ENCODE peak calls at places on chromosome 3, in four cellular contexts. L is HepG2, Y is K562, F is GM12878. C is an unnamed sample. For H3K79me2, the result is how much of the 10 kb centered on the place peaks cover.

GRCh38 chr3:71301001-71301400 is 282.5 kb downstream of the FOXP1 start:
- DNase-seq in L (no peak), Y (no peak), F (peak), C (no peak)

GRCh38 chr3:140601881-140602280 is 76.0 kb upstream of the TRIM42 start:
- DNase-seq in L (no peak), Y (no peak), F (no peak), C (no peak)

GRCh38 chr3:139320551-139321309 is 23.1 kb upstream of the MRPS22 start:
- DNase-seq in L (no peak), Y (no peak), F (no peak), C (no peak)

GRCh38 chr3:150447631-150448465 is 39.8 kb downstream of the TSC22D2 start:
- DNase-seq in L (no peak), Y (no peak), F (no peak), C (no peak)

GRCh38 chr3:170417090-170417489 is 1.6 kb upstream of the CLDN11 start:
- DNase-seq in L (no peak), Y (no peak), F (no peak), C (no peak)

GRCh38 chr3:42692667-42693529 is 7.6 kb downstream of the KLHL40 start:
- DNase-seq in L (no peak), Y (no peak), F (no peak), C (no peak)

GRCh38 chr3:46812237-46812791 is 50.9 kb downstream of the MYL3 start:
- DNase-seq in L (no peak), Y (peak), F (no peak), C (peak)

GRCh38 chr3:106068386-106068785 is 199.6 kb upstream of the CBLB start:
- DNase-seq in L (no peak), Y (no peak), F (no peak), C (no peak)

GRCh38 chr3:98188553-98188952 is 22.1 kb downstream of the OR5H15 start:
- DNase-seq in L (peak), Y (no peak), F (peak), C (no peak)

GRCh38 chr3:156206157-156206556 is 85.8 kb downstream of the KCNAB1 start:
- DNase-seq in L (no peak), Y (no peak), F (no peak), C (no peak)

GRCh38 chr3:39088889-39089288 is 18.5 kb downstream of the GORASP1 start:
- DNase-seq in L (no peak), Y (no peak), F (no peak), C (peak)

GRCh38 chr3:42601898-42602581 is 1.6 kb downstream of the NKTR start:
- DNase-seq in L (peak), Y (no peak), F (no peak), C (no peak)

GRCh38 chr3:4981160-4981687 is 2.0 kb downstream of the BHLHE40 start:
- DNase-seq in L (no peak), Y (no peak), F (no peak), C (no peak)

GRCh38 chr3:98962189-98962930 is 60.9 kb upstream of the DCBLD2 start:
- DNase-seq in L (peak), Y (no peak), F (no peak), C (no peak)

GRCh38 chr3:171349392-171349791 is 110.8 kb downstream of the TNIK start:
- DNase-seq in L (no peak), Y (no peak), F (no peak), C (no peak)

GRCh38 chr3:2274531-2274930 is 175.9 kb downstream of the CNTN4 start:
- DNase-seq in L (no peak), Y (no peak), F (no peak), C (no peak)

DNA sequence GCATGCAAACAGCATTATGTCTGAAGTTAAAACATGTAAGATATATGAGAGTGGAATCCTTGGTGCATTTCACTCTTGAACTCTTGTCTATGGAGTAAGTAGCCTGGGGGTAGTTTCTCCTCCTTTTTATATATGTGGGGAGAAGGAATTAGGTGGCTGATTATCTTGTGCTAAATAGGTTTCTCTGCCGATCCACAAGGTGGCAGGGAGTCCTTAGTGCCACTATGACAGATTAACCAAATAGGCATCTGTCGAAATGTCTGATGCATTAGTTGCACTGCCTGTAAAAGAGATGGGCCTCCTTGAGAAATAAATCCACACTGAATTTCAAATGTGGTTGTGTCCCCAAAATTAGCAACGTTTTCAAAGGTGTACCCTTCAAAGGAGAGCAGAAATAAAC is 170.1 kb downstream of the CNTN4 start:
- DNase-seq in L (no peak), Y (no peak), F (no peak), C (no peak)
- TF ChIP-seq KDM1A in L (no peak), Y (no peak), F (no peak), C (no peak)

GRCh38 chr3:37130984-37131975 is 43.1 kb downstream of the LRRFIP2 start:
- DNase-seq in L (no peak), Y (no peak), F (no peak), C (no peak)

GRCh38 chr3:37129871-37130270 is 44.5 kb downstream of the LRRFIP2 start:
- DNase-seq in L (no peak), Y (no peak), F (no peak), C (no peak)

GRCh38 chr3:37132334-37132733 is 42.0 kb downstream of the LRRFIP2 start:
- DNase-seq in L (no peak), Y (no peak), F (no peak), C (no peak)

GRCh38 chr3:37127340-37127739 is 47.0 kb downstream of the LRRFIP2 start:
- DNase-seq in L (peak), Y (no peak), F (no peak), C (no peak)

DNA sequence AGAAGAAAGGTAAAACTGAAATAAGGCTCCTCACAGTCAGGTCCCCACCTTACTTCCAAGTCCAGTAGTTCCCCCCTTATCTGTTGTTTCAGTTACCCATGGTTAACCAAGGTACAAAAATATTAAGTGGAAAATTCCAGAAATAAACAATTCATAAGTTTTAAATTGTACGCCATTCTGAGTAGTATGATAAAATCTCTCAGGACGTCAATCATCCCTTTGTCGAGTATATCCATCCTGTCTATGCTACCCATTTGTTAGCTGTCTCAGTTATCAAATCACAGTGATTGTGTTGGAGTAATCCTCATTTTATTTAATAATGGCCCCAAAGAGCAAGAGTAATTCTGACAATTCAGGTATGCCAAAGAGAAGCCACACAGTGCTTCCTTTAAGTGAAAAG is 43.9 kb downstream of the LRRFIP2 start:
- DNase-seq in L (no peak), Y (no peak), F (no peak), C (no peak)
- H3K79me2 ChIP-seq in L (under half), Y (under half), F (under half), C (under half)

GRCh38 chr3:463793-464192 is 267.2 kb downstream of the CHL1 start:
- DNase-seq in L (no peak), Y (no peak), F (peak), C (no peak)
- TF ChIP-seq KDM1A in L (no peak), Y (no peak), F (no peak), C (no peak)

GRCh38 chr3:88058593-88059379 is at the start of the genes CGGBP1 and ZNF654:
- DNase-seq in L (peak), Y (peak), F (peak), C (peak)
- H3K79me2 ChIP-seq in L (half or more), Y (half or more), F (half or more), C (half or more)

GRCh38 chr3:120637836-120638559 is 41.9 kb downstream of the NDUFB4 start:
- DNase-seq in L (no peak), Y (no peak), F (no peak), C (no peak)
- TF ChIP-seq KDM1A in L (no peak), Y (no peak), F (no peak), C (no peak)

GRCh38 chr3:180922242-180922641 is 9.8 kb downstream of the FXR1 start:
- DNase-seq in L (no peak), Y (no peak), F (no peak), C (no peak)
- H3K79me2 ChIP-seq in L (half or more), Y (half or more), F (half or more), C (half or more)